ENCODE peak calls at places on chromosomes 13 and 19, in five cellular contexts. S is activated naive CD4-positive, alpha-beta T cell treated with anti-CD3 and anti-CD28 coated beads, Interleukin-2, amount 10 ng/mL, durations not matched to agents 7 days and 5 days; H is NCI-H2081; R is substantia nigra; N is ELR. C is an unnamed sample.

GRCh38 chr19:32224371-32225244 is 120.8 kb upstream of the ZNF507 start:
- DNase-seq in S (peak), H (no peak), R (peak), N (peak), C (no peak)

GRCh38 chr19:44728178-44728577 is 20.3 kb upstream of the BCL3 start:
- DNase-seq in S (no peak), H (no peak), R (no peak), N (no peak), C (no peak)

GRCh38 chr13:21759911-21760310 is 89.0 kb downstream of the FGF9 start:
- DNase-seq in S (no peak), H (no peak), R (no peak), N (no peak), C (no peak)

GRCh38 chr13:51479199-51479523 is 26.3 kb upstream of the INTS6 start:
- DNase-seq in S (no peak), H (no peak), R (no peak), N (peak), C (no peak)

GRCh38 chr19:17777840-17778620 is 16.9 kb upstream of the B3GNT3 start:
- DNase-seq in S (peak), H (no peak), R (peak), N (peak), C (no peak)

GRCh38 chr13:33763021-33763420 is 54.9 kb upstream of the RFC3 start:
- DNase-seq in S (no peak), H (no peak), R (no peak), N (no peak), C (no peak)

GRCh38 chr13:79392882-79393563 is 13.0 kb downstream of the RBM26 start:
- DNase-seq in S (peak), H (no peak), R (no peak), N (peak), C (no peak)

GRCh38 chr19:11324079-11324661 is 15.3 kb downstream of the RAB3D start:
- DNase-seq in S (peak), H (peak), R (peak), N (peak), C (no peak)

GRCh38 chr13:113758651-113759524 is at the start of gene TMEM255B:
- DNase-seq in S (peak), H (peak), R (peak), N (peak), C (no peak)